ENCODE peak calls at places on chromosomes 6 and 20, in eight cellular contexts. D is heart right ventricle, L is adrenal gland, F is hepatocyte, Y is mammary epithelial cell, O is AG10803, Z is left lung, W is astrocyte of the spinal cord. U is an unnamed sample.

GRCh38 chr6:138538390-138539031 is 39.2 kb upstream of the NHSL1 start:
- DNase-seq in D (peak; percentile 52), L (no peak), F (no peak), Y (no peak), O (peak; percentile 61), Z (no peak), W (peak; percentile 51), U (no peak)

GRCh38 chr20:48722002-48722731 is 105.6 kb downstream of the PREX1 start:
- DNase-seq in D (no peak), L (peak; percentile 42), F (no peak), Y (no peak), O (peak; percentile 81), Z (peak; percentile 68), W (peak; percentile 86), U (no peak)

GRCh38 chr6:136921936-136922679 is at the start of gene SLC35D3:
- DNase-seq in D (peak; percentile 14), L (peak; percentile 27), F (peak; percentile 20), Y (no peak), O (no peak), Z (no peak), W (peak; percentile 12), U (no peak)

GRCh38 chr6:133241901-133242760 is 974 bp downstream of the EYA4 start:
- DNase-seq in D (peak; percentile 28), L (no peak), F (peak; percentile 12), Y (peak; percentile 35), O (no peak), Z (no peak), W (peak; percentile 50), U (no peak)

GRCh38 chr6:149147939-149148718 is 169.4 kb upstream of the TAB2 start:
- DNase-seq in D (no peak), L (no peak), F (no peak), Y (no peak), O (no peak), Z (no peak), W (no peak), U (no peak)

GRCh38 chr6:155040946-155041345 is 45.8 kb downstream of the TIAM2 start:
- DNase-seq in D (no peak), L (no peak), F (no peak), Y (no peak), O (no peak), Z (no peak), W (no peak), U (no peak)

GRCh38 chr20:48159156-48159971 is 374.1 kb upstream of the SULF2 start:
- DNase-seq in D (no peak), L (no peak), F (no peak), Y (peak; percentile 20), O (no peak), Z (no peak), W (no peak), U (no peak)

GRCh38 chr6:17167327-17167979 is 65.6 kb downstream of the STMND1 start:
- DNase-seq in D (peak; percentile 34), L (peak; percentile 15), F (peak; percentile 69), Y (peak; percentile 61), O (peak; percentile 64), Z (no peak), W (peak; percentile 41), U (no peak)

GRCh38 chr6:36938536-36938935 is 16.0 kb upstream of the PI16 start:
- DNase-seq in D (no peak), L (no peak), F (no peak), Y (peak; percentile 60), O (peak; percentile 83), Z (no peak), W (peak; percentile 58), U (no peak)

GRCh38 chr20:43448748-43449535 is 8.8 kb upstream of the SRSF6 start:
- DNase-seq in D (no peak), L (peak; percentile 37), F (peak; percentile 68), Y (peak; percentile 26), O (peak; percentile 32), Z (no peak), W (peak; percentile 17), U (no peak)

GRCh38 chr6:106540907-106541306 is 88.4 kb downstream of the RTN4IP1 start:
- DNase-seq in D (no peak), L (no peak), F (no peak), Y (no peak), O (peak; percentile 29), Z (no peak), W (no peak), U (no peak)

GRCh38 chr6:145423936-145424335 is 311.4 kb downstream of the EPM2A start:
- DNase-seq in D (no peak), L (no peak), F (no peak), Y (no peak), O (no peak), Z (no peak), W (no peak), U (no peak)

GRCh38 chr20:38270869-38271608 is 10.5 kb upstream of the KIAA1755 start:
- DNase-seq in D (peak; percentile 72), L (no peak), F (peak; percentile 58), Y (peak; percentile 91), O (peak; percentile 89), Z (no peak), W (peak; percentile 98), U (no peak)

GRCh38 chr20:54351371-54352136 is 123.8 kb upstream of the DOK5 start:
- DNase-seq in D (no peak), L (no peak), F (no peak), Y (no peak), O (no peak), Z (no peak), W (no peak), U (no peak)

GRCh38 chr6:138001750-138002349 is 105.4 kb downstream of the PERP start:
- DNase-seq in D (no peak), L (peak; percentile 56), F (peak; percentile 72), Y (peak; percentile 43), O (peak; percentile 39), Z (no peak), W (peak; percentile 64), U (no peak)

GRCh38 chr6:105601541-105602174 is 198.8 kb upstream of the PREP start:
- DNase-seq in D (peak; percentile 34), L (peak; percentile 24), F (peak; percentile 28), Y (peak; percentile 100), O (peak; percentile 100), Z (peak; percentile 74), W (peak; percentile 97), U (no peak)

GRCh38 chr6:169956580-169956979 is 205.2 kb downstream of the ERMARD start:
- DNase-seq in D (no peak), L (no peak), F (no peak), Y (no peak), O (no peak), Z (no peak), W (no peak), U (peak; percentile 81)

GRCh38 chr20:21682576-21682975 is 22.9 kb upstream of the PAX1 start:
- DNase-seq in D (no peak), L (no peak), F (no peak), Y (no peak), O (peak; percentile 7), Z (no peak), W (no peak), U (no peak)

GRCh38 chr20:53736122-53736756 is 142.6 kb upstream of the ZNF217 start:
- DNase-seq in D (no peak), L (no peak), F (no peak), Y (peak; percentile 56), O (peak; percentile 42), Z (no peak), W (no peak), U (no peak)

DNA sequence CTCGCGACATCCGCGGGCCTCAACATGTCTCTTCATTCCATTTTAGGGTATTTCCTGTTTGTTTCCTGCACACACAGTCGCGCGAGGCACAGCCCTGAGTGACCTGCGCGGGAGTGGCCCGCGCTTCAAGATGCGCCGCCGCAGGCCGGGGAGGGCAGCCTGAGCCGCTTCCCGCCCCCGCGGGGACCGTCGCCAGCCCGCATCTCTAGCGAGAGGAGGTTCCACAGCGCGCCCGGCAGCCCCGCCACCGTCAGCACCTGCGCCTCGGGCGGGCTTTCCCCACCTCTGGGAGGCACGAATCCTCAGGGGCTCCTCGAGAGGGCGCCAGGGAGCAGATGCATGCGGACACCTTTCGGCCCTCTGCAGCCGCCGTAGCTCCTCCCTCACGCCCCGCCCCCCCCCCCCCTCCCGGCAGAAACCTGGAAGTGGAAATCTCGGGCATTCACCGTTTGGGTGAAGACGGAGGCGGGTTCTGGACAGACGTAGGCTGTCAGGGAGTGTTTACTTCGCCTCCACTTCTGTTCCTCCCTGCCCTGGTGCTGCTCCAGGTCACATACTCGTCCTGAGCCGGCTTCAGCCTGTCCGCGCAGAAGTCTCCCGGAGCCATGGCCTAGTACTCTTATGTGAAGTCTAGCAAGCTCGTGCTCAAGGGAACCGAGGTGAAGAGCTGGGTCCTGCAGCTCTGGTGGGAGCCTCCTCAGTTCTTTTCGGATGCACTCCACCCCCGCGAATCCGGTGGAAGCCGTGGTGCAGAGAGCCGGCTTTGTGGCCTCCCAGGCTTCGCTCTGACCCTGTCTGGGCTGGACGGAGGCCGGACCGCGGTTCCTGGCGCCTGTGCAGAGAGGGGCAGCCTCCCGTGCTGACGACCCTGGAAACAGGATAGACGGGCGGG is 880.5 kb upstream of the DEFB115 start:
- DNase-seq in D (peak; percentile 87), L (peak; percentile 79), F (peak; percentile 4), Y (peak; percentile 88), O (peak; percentile 74), Z (peak; percentile 78), W (peak; percentile 71), U (peak; percentile 89)
- TF ChIP-seq CTCF in D (peak; percentile 84), L (peak; percentile 64), F (no peak), Y (peak; percentile 21), O (peak; percentile 47), Z (peak; percentile 79), W (peak; percentile 45), U (no peak)

DNA sequence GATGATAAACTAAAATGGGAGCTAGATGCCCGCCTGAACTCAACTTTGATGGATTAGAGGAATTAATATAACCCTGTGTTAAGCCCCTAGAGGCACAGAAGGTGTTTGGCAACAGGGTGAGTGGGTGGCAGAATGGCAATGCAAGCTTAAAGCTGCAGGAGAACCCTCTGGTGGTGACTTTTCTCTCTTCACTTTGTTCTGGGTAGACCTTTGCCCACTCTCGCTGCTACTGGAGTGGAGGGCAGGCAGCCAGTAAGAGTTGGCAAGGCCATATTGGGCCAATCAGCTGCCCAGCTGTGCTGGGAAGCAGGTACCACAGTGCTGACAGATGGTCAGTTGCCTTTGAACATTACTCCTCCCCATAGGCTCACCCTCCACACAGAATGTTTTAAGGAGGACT is 468.2 kb downstream of the MMUT start:
- DNase-seq in D (no peak), L (no peak), F (no peak), Y (no peak), O (no peak), Z (no peak), W (no peak), U (no peak)
- TF ChIP-seq CTCF in D (no peak), L (no peak), F (no peak), Y (no peak), O (no peak), Z (no peak), W (no peak), U (no peak)

DNA sequence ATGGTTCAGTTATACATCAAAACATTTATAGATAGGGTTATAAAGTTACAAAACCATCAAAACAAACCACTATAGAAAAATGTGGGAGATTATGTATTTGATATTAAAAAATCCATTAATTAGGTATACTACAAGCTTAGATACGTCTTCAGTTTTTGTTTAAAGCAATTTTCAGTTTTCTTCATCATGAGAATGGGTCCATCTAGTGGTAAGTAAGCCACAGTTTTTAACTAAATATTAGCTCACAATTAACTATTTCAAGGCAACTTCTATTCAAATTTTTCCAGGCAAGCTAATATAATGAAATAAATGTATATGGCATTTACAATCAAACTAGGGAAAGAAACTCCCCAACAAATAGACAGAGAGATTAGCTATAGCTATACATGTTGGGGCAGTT is 44.4 kb downstream of the RNGTT start:
- DNase-seq in D (no peak), L (no peak), F (no peak), Y (no peak), O (no peak), Z (no peak), W (no peak), U (no peak)
- TF ChIP-seq CTCF in D (no peak), L (peak; percentile 29), F (peak; percentile 22), Y (peak; percentile 26), O (peak; percentile 41), Z (no peak), W (peak; percentile 31), U (peak; percentile 46)

GRCh38 chr6:119979862-119980261 is 630.3 kb upstream of the MAN1A1 start:
- DNase-seq in D (no peak), L (no peak), F (no peak), Y (no peak), O (peak; percentile 10), Z (no peak), W (peak; percentile 20), U (no peak)
- TF ChIP-seq CTCF in D (no peak), L (peak; percentile 35), F (peak; percentile 25), Y (peak; percentile 56), O (peak; percentile 47), Z (no peak), W (peak; percentile 42), U (peak; percentile 28)